ENCODE peak calls at places on chromosomes 2 and 18, in seven cellular contexts. N, A, C, R, X, Y and B are unnamed samples.

GRCh38 chr2:199629301-199629700 is 171.6 kb upstream of the SATB2 start:
- DNase-seq in C (no peak), N (no peak), X (no peak), Y (no peak), R (no peak), A (no peak), B (no peak)

GRCh38 chr2:98608962-98609604 is 694 bp downstream of the UNC50 start:
- DNase-seq in Y (peak), A (no peak), N (no peak), X (peak), R (no peak), C (no peak), B (no peak)

GRCh38 chr2:54465143-54465542 is 9.0 kb downstream of the SPTBN1 start:
- DNase-seq in N (no peak), Y (no peak), X (no peak), C (no peak), R (no peak), A (no peak), B (no peak)

GRCh38 chr2:234425923-234426603 is 70.8 kb downstream of the ARL4C start:
- DNase-seq in N (no peak), X (no peak), A (no peak), R (no peak), C (no peak), Y (peak), B (no peak)

GRCh38 chr2:193349642-193350041 is 1154.9 kb upstream of the TMEFF2 start:
- DNase-seq in C (no peak), X (no peak), N (no peak), Y (no peak), A (no peak), R (no peak), B (no peak)

GRCh38 chr2:222778400-222778799 is 82.4 kb upstream of the ACSL3 start:
- DNase-seq in R (no peak), A (no peak), C (no peak), X (no peak), Y (no peak), N (no peak), B (no peak)

GRCh38 chr2:73919596-73920228 is 7.0 kb upstream of the DGUOK start:
- DNase-seq in R (peak), N (no peak), C (no peak), Y (no peak), X (no peak), A (no peak), B (no peak)

GRCh38 chr2:78999410-78999809 is 26.1 kb upstream of the REG3G start:
- DNase-seq in A (no peak), N (no peak), C (no peak), Y (no peak), X (no peak), R (no peak), B (no peak)

GRCh38 chr2:67790622-67791021 is 272.2 kb downstream of the C1D start:
- DNase-seq in X (no peak), R (no peak), C (no peak), Y (no peak), A (no peak), N (no peak), B (no peak)

GRCh38 chr18:8549254-8549653 is 60.0 kb upstream of the RAB12 start:
- DNase-seq in X (no peak), Y (no peak), N (no peak), R (no peak), A (no peak), C (no peak), B (no peak)

GRCh38 chr2:181787310-181788048 is 104.1 kb upstream of the ITPRID2 start:
- DNase-seq in R (no peak), A (no peak), X (no peak), N (no peak), Y (no peak), C (no peak), B (no peak)

GRCh38 chr2:160517731-160518130 is 24.1 kb upstream of the RBMS1 start:
- DNase-seq in Y (no peak), A (no peak), N (no peak), C (no peak), R (no peak), X (no peak), B (no peak)

GRCh38 chr2:19098467-19099160 is 259.8 kb downstream of the OSR1 start:
- DNase-seq in X (no peak), C (no peak), A (no peak), Y (no peak), R (no peak), N (no peak), B (no peak)

GRCh38 chr2:141105763-141106162 is 1025.1 kb downstream of the LRP1B start:
- DNase-seq in Y (no peak), R (no peak), N (no peak), A (no peak), X (no peak), C (no peak), B (no peak)

GRCh38 chr2:173231042-173231441 is 123.6 kb upstream of the CDCA7 start:
- DNase-seq in R (no peak), X (no peak), N (no peak), Y (peak), C (peak), A (no peak), B (no peak)

GRCh38 chr2:37400041-37400440 is 55.6 kb downstream of the QPCT start:
- DNase-seq in C (no peak), R (no peak), N (no peak), Y (no peak), X (no peak), A (no peak), B (no peak)

GRCh38 chr2:88172882-88173281 is 2.7 kb downstream of the THNSL2 start:
- DNase-seq in N (no peak), R (no peak), Y (no peak), C (no peak), X (no peak), A (no peak), B (no peak)

GRCh38 chr18:12947355-12948054 is at the start of gene SEH1L:
- DNase-seq in R (peak), A (peak), N (peak), C (peak), X (peak), Y (peak), B (peak)
- TF ChIP-seq POLR2A in R (peak), A (no peak), N (peak), C (peak), X (peak), Y (peak), B (peak)

DNA sequence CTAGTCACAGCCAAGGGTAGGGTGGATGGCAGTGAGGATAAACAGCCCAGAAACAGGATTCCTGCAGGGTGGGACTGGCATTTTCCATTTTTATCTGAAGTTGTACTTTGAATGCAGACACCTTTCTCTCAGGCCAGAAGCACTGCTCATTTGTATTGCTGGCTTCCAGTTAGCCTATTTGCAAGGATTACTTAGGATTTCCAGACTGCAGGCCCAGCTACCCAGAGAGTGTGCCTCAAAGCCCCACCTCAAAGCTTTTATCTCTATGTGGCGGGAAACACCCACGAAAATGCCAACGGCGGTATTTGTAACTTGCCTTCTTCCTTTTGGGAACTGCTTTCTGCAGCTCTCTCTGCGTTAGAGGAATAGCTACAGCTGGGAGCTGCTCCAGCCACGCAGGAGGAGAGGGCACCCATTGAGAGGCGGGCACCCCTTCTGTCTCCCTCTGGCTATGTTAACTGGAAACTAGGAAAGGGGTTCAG is 144.8 kb downstream of the TGIF1 start:
- DNase-seq in C (no peak), R (no peak), N (no peak), A (no peak), Y (peak), X (no peak), B (no peak)
- TF ChIP-seq POLR2A in C (no peak), R (no peak), N (no peak), A (no peak), Y (no peak), X (no peak), B (no peak)

GRCh38 chr2:100235098-100235497 is 87.2 kb downstream of the LONRF2 start:
- DNase-seq in R (no peak), X (no peak), C (no peak), N (no peak), Y (peak), A (no peak), B (no peak)

GRCh38 chr2:100236166-100236565 is 86.1 kb downstream of the LONRF2 start:
- DNase-seq in N (no peak), R (no peak), Y (no peak), A (no peak), X (no peak), C (no peak), B (no peak)

GRCh38 chr2:100235581-100235980 is 86.7 kb downstream of the LONRF2 start:
- DNase-seq in X (no peak), R (no peak), A (no peak), N (no peak), C (no peak), Y (no peak), B (no peak)

GRCh38 chr2:100237046-100237615 is 85.2 kb downstream of the LONRF2 start:
- DNase-seq in N (no peak), X (no peak), R (no peak), Y (no peak), C (no peak), A (no peak), B (no peak)

DNA sequence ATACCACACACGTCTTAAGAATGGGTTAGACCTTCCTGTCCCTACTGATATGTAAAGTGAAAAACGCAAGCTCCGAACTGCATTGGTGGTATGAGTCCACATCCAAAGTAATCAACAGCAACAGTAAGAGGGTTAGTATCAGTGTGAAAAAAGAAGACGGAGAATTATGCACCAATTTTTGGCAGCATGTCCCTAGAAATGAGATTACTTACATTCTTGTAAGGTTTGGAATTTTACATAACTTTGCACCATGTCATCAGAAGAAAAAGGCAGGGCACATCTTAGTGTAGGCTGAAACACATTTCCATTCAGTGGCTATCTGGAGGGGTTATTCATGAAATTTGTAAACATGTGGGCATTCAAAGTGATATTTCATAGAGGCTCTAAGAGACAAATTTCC is 88.2 kb downstream of the LONRF2 start:
- DNase-seq in N (no peak), Y (no peak), X (no peak), A (no peak), R (no peak), C (no peak), B (no peak)
- TF ChIP-seq POLR2A in N (no peak), Y (no peak), X (no peak), A (no peak), R (no peak), C (no peak), B (no peak)

GRCh38 chr18:36249392-36249791 is 48.1 kb upstream of the FHOD3 start:
- DNase-seq in R (no peak), X (no peak), Y (no peak), N (no peak), A (no peak), C (no peak), B (no peak)

DNA sequence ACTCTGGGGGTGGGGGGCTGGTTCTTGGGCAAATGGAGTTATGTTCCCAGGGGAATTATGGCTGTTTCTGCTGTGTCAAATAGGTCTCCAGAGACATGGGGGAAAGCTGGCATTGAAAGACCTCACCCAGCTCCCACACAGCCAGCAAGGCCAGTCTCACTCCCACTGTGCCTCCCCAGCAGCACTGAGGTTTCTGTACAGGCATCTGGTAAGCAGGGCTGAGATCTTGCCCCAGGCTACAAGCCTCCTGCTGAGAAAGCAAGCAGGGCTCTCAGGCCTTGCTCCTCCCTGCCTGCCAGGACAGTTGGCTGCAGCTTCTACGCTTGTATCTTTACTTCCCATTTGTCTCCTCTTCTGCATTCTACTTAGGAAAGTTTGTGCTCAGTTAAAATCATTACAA is 50.5 kb upstream of the FHOD3 start:
- DNase-seq in Y (no peak), C (no peak), X (no peak), A (no peak), N (no peak), R (no peak), B (no peak)
- TF ChIP-seq POLR2A in Y (no peak), C (no peak), X (no peak), A (no peak), N (no peak), R (no peak), B (no peak)

DNA sequence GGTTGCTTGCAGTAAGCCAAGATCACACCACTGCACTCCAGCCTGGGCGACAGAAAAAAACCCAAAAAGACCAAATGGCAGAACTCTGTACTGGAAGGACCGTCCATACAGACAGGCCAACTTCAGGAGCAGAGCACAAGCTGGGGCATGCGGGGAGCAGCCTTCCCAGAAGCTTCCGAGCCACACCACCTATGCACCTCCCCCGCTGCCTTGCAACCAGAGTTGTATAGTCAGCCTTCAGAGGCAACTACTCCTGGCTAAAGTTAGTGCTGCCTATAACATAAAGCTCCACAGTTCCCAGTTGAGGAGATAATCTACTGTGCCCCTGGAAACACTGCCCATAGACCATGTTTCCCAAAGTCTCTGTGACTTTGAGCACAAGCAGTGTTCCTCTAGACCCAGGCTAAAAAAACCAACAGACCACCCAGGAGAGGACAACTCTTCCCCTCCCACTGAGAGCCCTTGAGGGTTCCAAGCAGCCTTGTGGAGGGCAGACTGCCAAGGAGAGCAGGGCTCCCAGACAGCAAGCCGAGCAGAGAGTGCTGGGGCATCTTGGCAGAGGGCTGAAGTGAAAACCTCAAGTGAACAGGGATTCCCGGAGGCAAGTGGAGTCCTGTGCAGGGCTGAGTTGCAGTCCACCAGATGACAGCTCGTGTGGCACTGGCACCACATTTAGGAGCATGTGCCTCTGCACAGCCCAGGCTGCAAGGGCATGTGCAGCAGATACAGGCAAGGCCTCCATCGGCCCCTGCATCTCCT is 6.8 kb downstream of the SFT2D3 start:
- DNase-seq in Y (no peak), X (no peak), A (no peak), C (no peak), N (no peak), R (peak), B (no peak)
- TF ChIP-seq POLR2A in Y (no peak), X (no peak), A (no peak), C (no peak), N (no peak), R (no peak), B (no peak)

GRCh38 chr2:190880374-190881073 is at the start of gene GLS:
- DNase-seq in C (peak), Y (peak), N (peak), A (peak), R (peak), X (peak), B (peak)
- TF ChIP-seq POLR2A in C (peak), Y (peak), N (peak), A (peak), R (peak), X (peak), B (peak)

GRCh38 chr2:60552851-60553495 is 481 bp downstream of the BCL11A start:
- DNase-seq in N (no peak), C (no peak), X (no peak), Y (no peak), A (no peak), R (no peak), B (no peak)

GRCh38 chr2:60552096-60552850 is 1.2 kb downstream of the BCL11A start:
- DNase-seq in R (peak), Y (no peak), N (no peak), A (no peak), X (no peak), C (no peak), B (no peak)

GRCh38 chr2:60550984-60551240 is 2.5 kb downstream of the BCL11A start:
- DNase-seq in Y (no peak), R (no peak), N (no peak), A (no peak), X (no peak), C (no peak), B (no peak)

GRCh38 chr2:60550151-60550983 is 3.1 kb downstream of the BCL11A start:
- DNase-seq in N (peak), A (no peak), X (peak), C (peak), R (peak), Y (peak), B (no peak)

GRCh38 chr2:60551241-60552095 is 2.0 kb downstream of the BCL11A start:
- DNase-seq in N (no peak), X (peak), R (peak), A (no peak), Y (peak), C (peak), B (no peak)
- TF ChIP-seq POLR2A in N (no peak), X (peak), R (no peak), A (no peak), Y (no peak), C (no peak), B (no peak)

DNA sequence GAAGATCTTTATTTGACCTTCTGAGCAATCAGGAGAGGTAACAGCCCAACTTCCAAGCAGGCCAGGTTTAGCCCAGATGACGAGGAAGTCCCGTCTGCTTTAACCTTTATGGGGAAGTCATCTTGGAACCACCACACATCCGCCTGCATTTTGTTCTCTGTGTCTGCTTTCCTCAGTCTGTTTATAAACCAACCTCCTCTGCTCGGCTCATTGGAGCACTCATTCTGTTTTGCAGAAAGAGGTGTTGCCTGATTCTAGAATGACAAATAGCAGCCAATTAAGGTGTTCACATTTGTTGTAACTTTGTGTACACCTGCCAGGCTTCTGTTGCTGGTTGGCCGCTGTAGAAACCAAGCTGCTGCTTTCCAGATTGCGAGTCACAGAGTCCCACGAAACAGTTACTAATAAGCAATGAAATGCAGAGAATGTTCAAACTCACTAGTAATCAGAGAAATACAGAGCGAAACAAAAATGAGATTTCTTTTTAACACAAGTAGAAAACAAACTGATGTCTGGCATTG is 64.2 kb downstream of the MBP start:
- DNase-seq in R (no peak), A (peak), N (no peak), Y (no peak), X (no peak), C (no peak), B (no peak)
- TF ChIP-seq POLR2A in R (no peak), A (no peak), N (no peak), Y (no peak), X (no peak), C (no peak), B (no peak)

DNA sequence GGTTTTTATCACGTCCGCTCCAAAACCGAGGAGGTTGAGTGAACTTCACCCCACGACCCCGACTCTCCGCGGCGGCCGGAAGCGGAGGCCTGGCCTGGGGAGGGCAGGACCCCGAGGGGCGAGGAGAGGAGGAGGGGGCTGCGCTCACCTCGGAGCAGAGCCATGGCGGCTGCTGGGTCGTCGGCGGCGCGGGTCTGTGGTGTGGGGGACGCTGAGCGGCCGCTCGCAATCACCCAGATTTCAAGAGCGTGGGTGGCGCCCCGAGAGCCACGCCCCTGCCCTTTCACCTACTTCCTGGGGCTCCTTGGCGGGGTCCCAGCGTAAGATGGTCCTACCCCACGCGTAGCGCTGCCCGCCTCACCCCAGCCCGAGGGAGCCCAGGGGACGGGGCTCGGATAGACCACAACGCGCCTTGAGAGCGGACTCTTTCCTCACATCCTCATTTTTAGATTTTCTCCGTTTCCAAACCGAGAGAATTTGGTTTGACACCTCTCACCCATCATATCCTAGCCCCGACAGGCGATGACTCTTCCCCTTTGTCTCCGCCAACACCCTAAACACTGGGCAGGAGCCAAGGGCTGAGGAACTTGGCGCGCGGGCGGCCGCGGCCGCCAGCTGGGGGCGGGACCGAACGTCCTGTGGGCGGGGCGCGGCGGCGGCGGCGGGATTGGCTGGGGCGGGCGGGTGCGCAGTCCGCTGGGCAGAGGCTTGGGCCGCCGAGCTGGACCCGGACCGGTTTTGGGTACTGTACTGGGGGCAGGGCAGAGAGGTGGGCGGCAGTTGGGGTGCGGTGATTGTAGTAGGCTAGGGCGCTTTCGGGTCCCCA is at the start of gene ACAA2:
- DNase-seq in X (peak), N (peak), Y (peak), A (peak), C (peak), R (peak), B (peak)
- TF ChIP-seq POLR2A in X (peak), N (peak), Y (peak), A (peak), C (peak), R (peak), B (peak)

GRCh38 chr2:25251461-25252273 is 83.3 kb upstream of the POMC start:
- DNase-seq in N (no peak), A (peak), R (peak), Y (peak), X (peak), C (peak), B (no peak)
- TF ChIP-seq POLR2A in N (no peak), A (no peak), R (no peak), Y (peak), X (peak), C (no peak), B (no peak)